ENCODE peak calls at places on chromosomes 12 and 14, in ten cellular contexts. F, C, O, A, H, E, T, U, I and N are unnamed samples.

GRCh38 chr14:92493024-92493423 is 20.6 kb upstream of the RIN3 start:
- DNase-seq in F (no peak), C (no peak), O (no peak), A (no peak), H (no peak), E (no peak), T (no peak), U (no peak), I (no peak), N (no peak)

GRCh38 chr12:18861287-18861858 is 123.5 kb downstream of the CAPZA3 start:
- DNase-seq in F (no peak), C (no peak), O (no peak), A (peak), H (no peak), E (no peak), T (peak), U (no peak), I (no peak), N (peak)

GRCh38 chr12:57208946-57209282 is 7.7 kb upstream of the NXPH4 start:
- DNase-seq in F (no peak), C (no peak), O (peak), A (no peak), H (peak), E (no peak), T (no peak), U (no peak), I (no peak), N (no peak)

GRCh38 chr14:38290601-38291190 is 34.8 kb upstream of the CLEC14A start:
- DNase-seq in F (no peak), C (peak), O (no peak), A (peak), H (no peak), E (peak), T (peak), U (no peak), I (no peak), N (peak)

GRCh38 chr14:102774391-102775153 is 2.7 kb upstream of the TRAF3 start:
- DNase-seq in F (peak), C (peak), O (peak), A (no peak), H (peak), E (peak), T (peak), U (peak), I (no peak), N (peak)

GRCh38 chr12:57718641-57719528 is 19.7 kb downstream of the AGAP2 start:
- DNase-seq in F (no peak), C (no peak), O (no peak), A (no peak), H (no peak), E (no peak), T (no peak), U (no peak), I (no peak), N (no peak)

GRCh38 chr12:128387811-128388422 is 120.9 kb downstream of the TMEM132C start:
- DNase-seq in F (peak), C (no peak), O (peak), A (no peak), H (peak), E (no peak), T (no peak), U (peak), I (peak), N (no peak)

GRCh38 chr14:96204151-96205058 is at the start of gene BDKRB2:
- DNase-seq in F (peak), C (peak), O (peak), A (peak), H (peak), E (peak), T (peak), U (peak), I (peak), N (no peak)

GRCh38 chr12:34391771-34392581 is 369.7 kb downstream of the ALG10 start:
- DNase-seq in F (no peak), C (no peak), O (no peak), A (no peak), H (no peak), E (no peak), T (no peak), U (no peak), I (no peak), N (no peak)

GRCh38 chr14:46782281-46782680 is 130.7 kb upstream of the RPL10L start:
- DNase-seq in F (no peak), C (no peak), O (no peak), A (no peak), H (no peak), E (no peak), T (no peak), U (no peak), I (peak), N (no peak)

GRCh38 chr14:105853089-105853906 is 326.9 kb downstream of the TMEM121 start:
- DNase-seq in F (no peak), C (no peak), O (no peak), A (no peak), H (no peak), E (no peak), T (no peak), U (peak), I (no peak), N (no peak)

GRCh38 chr14:94382099-94382498 is 6.3 kb downstream of the SERPINA1 start:
- DNase-seq in F (no peak), C (no peak), O (no peak), A (no peak), H (no peak), E (no peak), T (no peak), U (no peak), I (no peak), N (no peak)

GRCh38 chr14:49218436-49219092 is 367.6 kb downstream of the RPS29 start:
- DNase-seq in F (no peak), C (no peak), O (no peak), A (no peak), H (no peak), E (peak), T (no peak), U (no peak), I (no peak), N (no peak)

GRCh38 chr12:121562484-121562883 is 18.3 kb downstream of the KDM2B start:
- DNase-seq in F (no peak), C (no peak), O (no peak), A (no peak), H (no peak), E (no peak), T (no peak), U (no peak), I (no peak), N (no peak)

GRCh38 chr14:58353516-58354299 is 42.0 kb upstream of the TOMM20L start:
- DNase-seq in F (no peak), C (no peak), O (no peak), A (no peak), H (no peak), E (no peak), T (no peak), U (no peak), I (no peak), N (no peak)

GRCh38 chr12:111390894-111391293 is 14.8 kb upstream of the SH2B3 start:
- DNase-seq in F (no peak), C (no peak), O (no peak), A (no peak), H (no peak), E (no peak), T (no peak), U (no peak), I (no peak), N (no peak)

GRCh38 chr12:75488553-75488952 is 8.0 kb downstream of the GLIPR1 start:
- DNase-seq in F (no peak), C (no peak), O (no peak), A (no peak), H (peak), E (peak), T (peak), U (peak), I (no peak), N (no peak)

GRCh38 chr14:71629765-71630502 is 302.3 kb upstream of the RGS6 start:
- DNase-seq in F (no peak), C (peak), O (no peak), A (no peak), H (no peak), E (peak), T (peak), U (no peak), I (no peak), N (no peak)

GRCh38 chr12:83016226-83016835 is 329.6 kb downstream of the TMTC2 start:
- DNase-seq in F (peak), C (peak), O (no peak), A (peak), H (peak), E (peak), T (peak), U (peak), I (no peak), N (peak)

GRCh38 chr14:20332946-20333782 is at the start of gene CCNB1IP1:
- DNase-seq in F (peak), C (peak), O (peak), A (peak), H (peak), E (peak), T (peak), U (peak), I (peak), N (peak)

GRCh38 chr12:103569278-103569677 is 17.8 kb upstream of the STAB2 start:
- DNase-seq in F (no peak), C (no peak), O (no peak), A (no peak), H (no peak), E (no peak), T (no peak), U (no peak), I (no peak), N (no peak)

GRCh38 chr12:98741229-98741614 is 96.1 kb downstream of the APAF1 start:
- DNase-seq in F (no peak), C (no peak), O (no peak), A (no peak), H (no peak), E (no peak), T (peak), U (no peak), I (no peak), N (no peak)

GRCh38 chr14:105218611-105219010 is 29.7 kb upstream of the BTBD6 start:
- DNase-seq in F (no peak), C (no peak), O (no peak), A (no peak), H (no peak), E (no peak), T (no peak), U (no peak), I (no peak), N (no peak)

GRCh38 chr12:34401659-34402227 is 379.4 kb downstream of the ALG10 start:
- DNase-seq in F (peak), C (no peak), O (peak), A (no peak), H (no peak), E (no peak), T (no peak), U (peak), I (no peak), N (no peak)

GRCh38 chr12:121060149-121061001 is 21.3 kb upstream of the OASL start:
- DNase-seq in F (no peak), C (peak), O (no peak), A (peak), H (peak), E (peak), T (peak), U (peak), I (peak), N (no peak)